ENCODE peak calls at places on chromosomes 4 and X, in seven cellular contexts. E is upper lobe of right lung; W is endodermal cell; G is SJSA1; J is neuronal stem cell; Q is CD8-positive, alpha-beta memory T cell; B is thoracic aorta. S is an unnamed sample. For H3K4me1, the result is how much of the 10 kb centered on the place peaks cover.

GRCh38 chrX:18098704-18099103 is 122.0 kb downstream of the BEND2 start:
- DNase-seq in G (no peak), B (no peak), W (peak), Q (no peak), E (no peak), J (no peak), S (no peak)

GRCh38 chrX:45479196-45479834 is 278.6 kb upstream of the DIPK2B start:
- DNase-seq in E (no peak), W (no peak), G (peak), J (no peak), B (no peak), Q (no peak), S (no peak)

GRCh38 chr4:26204249-26204825 is 116.5 kb upstream of the RBPJ start:
- DNase-seq in G (no peak), E (no peak), J (no peak), B (no peak), W (no peak), Q (peak), S (no peak)

GRCh38 chrX:17601816-17602215 is 135.5 kb upstream of the SCML1 start:
- DNase-seq in J (no peak), Q (no peak), G (no peak), E (no peak), B (no peak), W (no peak), S (no peak)

GRCh38 chr4:173001571-173001970 is 167.0 kb upstream of the GALNT7 start:
- DNase-seq in B (no peak), J (no peak), Q (no peak), W (no peak), G (peak), E (no peak), S (peak)

GRCh38 chr4:150722908-150723362 is 141.0 kb downstream of the MAB21L2 start:
- DNase-seq in B (peak), J (no peak), E (peak), W (peak), Q (no peak), G (no peak), S (no peak)

GRCh38 chr4:955161-955921 is 18.0 kb downstream of the DGKQ start:
- DNase-seq in B (no peak), W (no peak), Q (peak), J (no peak), G (no peak), E (peak), S (no peak)

GRCh38 chr4:108693211-108693610 is 42.8 kb downstream of the OSTC start:
- DNase-seq in B (no peak), E (no peak), Q (no peak), J (no peak), G (no peak), W (no peak), S (no peak)

GRCh38 chr4:84051728-84052127 is 447.4 kb downstream of the NKX6-1 start:
- DNase-seq in Q (no peak), J (peak), W (peak), E (no peak), B (no peak), G (no peak), S (no peak)

GRCh38 chrX:129843209-129843458 is 552 bp downstream of the ZDHHC9 start:
- DNase-seq in J (no peak), B (no peak), Q (no peak), W (no peak), G (peak), E (no peak), S (no peak)

GRCh38 chrX:24002167-24002566 is 24.8 kb downstream of the KLHL15 start:
- DNase-seq in B (no peak), W (no peak), G (no peak), J (no peak), E (no peak), Q (no peak), S (no peak)

GRCh38 chrX:66677430-66677829 is 38.6 kb upstream of the EDA2R start:
- DNase-seq in B (no peak), E (no peak), G (no peak), J (no peak), W (no peak), Q (no peak), S (no peak)

GRCh38 chrX:152913915-152914314 is 16.0 kb downstream of the ZNF185 start:
- DNase-seq in B (no peak), W (no peak), Q (no peak), J (no peak), G (no peak), E (no peak), S (no peak)

GRCh38 chr4:142128529-142128928 is 492.1 kb downstream of the IL15 start:
- DNase-seq in E (no peak), G (no peak), Q (no peak), B (no peak), W (no peak), J (no peak), S (no peak)

GRCh38 chr4:87114245-87115062 is 106.0 kb downstream of the KLHL8 start:
- DNase-seq in E (no peak), J (no peak), W (peak), Q (no peak), B (no peak), G (no peak), S (no peak)

GRCh38 chr4:111506706-111507105 is 638.5 kb upstream of the FAM241A start:
- DNase-seq in J (no peak), E (no peak), B (no peak), G (no peak), Q (no peak), W (no peak), S (no peak)

GRCh38 chr4:153075836-153076235 is 128.4 kb upstream of the TRIM2 start:
- DNase-seq in J (no peak), E (no peak), G (no peak), W (no peak), B (no peak), Q (no peak), S (no peak)

GRCh38 chr4:35201403-35201802 is 1042.9 kb downstream of the ARAP2 start:
- DNase-seq in B (no peak), G (no peak), W (no peak), J (no peak), E (no peak), Q (no peak), S (no peak)

GRCh38 chr4:90357117-90357710 is 230.0 kb downstream of the CCSER1 start:
- DNase-seq in J (peak), G (peak), W (no peak), B (no peak), Q (no peak), E (no peak), S (peak)

GRCh38 chr4:47729086-47729763 is 108.6 kb downstream of the CORIN start:
- DNase-seq in B (no peak), J (no peak), E (no peak), W (no peak), G (no peak), Q (no peak), S (no peak)

GRCh38 chrX:22559506-22559905 is 286.8 kb downstream of the CBLL2 start:
- DNase-seq in B (no peak), E (no peak), W (no peak), Q (no peak), G (no peak), J (no peak), S (no peak)

GRCh38 chrX:23844502-23845138 is 61.6 kb downstream of the SAT1 start:
- DNase-seq in Q (no peak), G (no peak), B (no peak), W (no peak), E (no peak), J (no peak), S (no peak)

GRCh38 chrX:1389181-1389992 is 2.5 kb downstream of the SLC25A6 start:
- DNase-seq in B (no peak), E (peak), J (no peak), G (no peak), W (peak), Q (peak), S (no peak)

GRCh38 chr4:100244347-100244746 is 54.1 kb upstream of the DDIT4L start:
- DNase-seq in E (no peak), B (no peak), G (no peak), W (no peak), J (no peak), Q (no peak), S (no peak)

DNA sequence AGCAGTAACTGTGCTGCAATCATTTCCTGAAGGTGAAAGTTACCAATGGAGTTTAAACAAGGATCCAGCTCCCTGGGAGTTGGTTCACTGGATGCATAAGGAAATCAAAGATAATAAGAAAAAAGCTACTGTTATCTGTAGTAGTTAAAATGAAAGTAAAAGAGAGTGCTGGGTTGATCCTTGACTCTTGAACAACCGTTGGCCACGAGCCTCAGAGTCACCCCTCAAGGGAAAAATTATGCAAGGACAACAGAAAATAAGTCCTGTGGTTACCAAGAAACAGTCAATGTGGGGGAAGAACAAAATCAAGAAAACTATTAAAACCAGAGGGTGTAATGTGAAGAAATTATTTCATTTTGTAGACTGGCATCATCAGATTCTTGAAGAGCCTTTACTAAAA is 49.7 kb upstream of the DDIT4L start:
- DNase-seq in J (no peak), Q (no peak), B (no peak), G (no peak), W (no peak), E (no peak), S (no peak)
- H3K27ac ChIP-seq in J (no peak), Q (no peak), B (no peak), G (no peak), W (no peak), E (no peak), S (no peak)

GRCh38 chrX:14864626-14865025 is 8.2 kb downstream of the FANCB start:
- DNase-seq in W (no peak), Q (no peak), B (no peak), E (no peak), J (no peak), G (no peak), S (no peak)

DNA sequence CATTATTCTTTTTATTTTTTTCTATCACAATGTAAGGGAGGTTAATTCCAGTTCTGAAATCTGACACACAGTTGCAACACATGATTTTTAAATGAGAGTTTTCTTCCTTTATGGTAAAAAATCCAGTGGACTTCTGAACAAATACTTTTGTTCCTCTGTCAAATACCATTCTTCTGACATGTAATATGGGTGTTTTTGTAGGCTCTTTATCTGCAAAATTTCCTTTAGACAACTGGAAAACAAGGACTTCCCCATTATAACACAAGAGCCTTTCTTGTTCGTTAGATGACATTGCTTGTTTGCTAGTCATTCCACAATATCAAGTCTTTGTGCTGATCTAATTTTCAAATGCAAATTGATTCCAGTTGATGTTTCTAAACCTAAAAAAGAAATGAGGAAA is 7.7 kb downstream of the FANCB start:
- DNase-seq in W (no peak), Q (no peak), J (no peak), G (no peak), B (no peak), E (no peak), S (no peak)
- H3K4me1 ChIP-seq in W (under half), Q (under half), J (under half), G (under half), B (under half), E (under half), S (under half)

DNA sequence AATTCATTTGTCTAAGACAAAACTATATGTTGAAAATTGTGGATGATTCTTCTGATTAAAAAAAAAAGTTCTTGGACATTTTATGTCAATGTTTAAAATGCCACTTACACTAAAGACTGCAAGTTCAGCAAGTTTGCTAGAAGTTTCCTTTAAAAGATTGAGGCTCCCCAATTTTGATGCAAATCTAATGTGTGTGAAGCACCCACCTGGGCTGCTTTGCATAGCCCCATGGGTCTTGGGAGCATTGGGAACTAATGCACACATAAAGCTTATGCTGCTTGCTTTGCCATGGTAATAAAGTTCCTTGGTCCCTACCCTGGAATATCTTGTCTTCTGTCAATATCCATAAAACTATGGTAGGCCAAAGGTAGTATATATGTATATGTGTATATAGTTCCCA is 725.9 kb upstream of the GRID2 start:
- DNase-seq in J (no peak), E (no peak), B (no peak), W (no peak), Q (no peak), G (no peak), S (no peak)
- H3K27ac ChIP-seq in J (no peak), E (no peak), B (no peak), W (no peak), Q (no peak), G (no peak), S (no peak)

GRCh38 chr4:38111717-38112116 is 151.5 kb downstream of the PTTG2 start:
- DNase-seq in G (no peak), W (no peak), E (no peak), Q (no peak), B (no peak), J (no peak), S (no peak)
- H3K4me1 ChIP-seq in G (under half), W (under half), E (under half), Q (under half), B (under half), J (under half), S (under half)

DNA sequence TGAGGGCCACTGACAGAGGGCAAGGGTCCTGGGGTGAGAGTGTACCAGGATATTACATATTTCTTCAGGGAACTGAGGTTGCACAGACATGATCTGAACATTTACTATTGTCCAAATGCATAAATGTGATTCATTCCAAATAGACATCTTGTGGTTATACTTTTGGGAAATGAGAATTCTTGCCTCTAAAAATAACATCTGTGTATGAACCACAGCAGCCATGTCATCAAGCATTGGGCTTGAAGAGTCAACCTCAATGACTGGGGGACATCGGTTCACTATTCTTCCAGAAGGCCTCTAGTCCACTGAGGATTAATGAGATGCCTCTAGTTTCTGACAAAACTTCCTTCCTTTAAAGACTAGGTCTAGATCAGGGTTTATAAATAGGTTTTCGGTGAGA is 193.1 kb upstream of the GPC4 start:
- DNase-seq in G (peak), W (no peak), Q (no peak), B (no peak), E (no peak), J (no peak), S (no peak)
- H3K27ac ChIP-seq in G (no peak), W (no peak), Q (no peak), B (peak), E (no peak), J (no peak), S (no peak)

GRCh38 chrX:107742754-107743191 is 32.8 kb downstream of the TSC22D3 start:
- DNase-seq in E (no peak), B (no peak), J (no peak), Q (peak), W (peak), G (no peak), S (no peak)
- H3K4me1 ChIP-seq in E (under half), B (half or more), J (under half), Q (under half), W (under half), G (under half), S (under half)

DNA sequence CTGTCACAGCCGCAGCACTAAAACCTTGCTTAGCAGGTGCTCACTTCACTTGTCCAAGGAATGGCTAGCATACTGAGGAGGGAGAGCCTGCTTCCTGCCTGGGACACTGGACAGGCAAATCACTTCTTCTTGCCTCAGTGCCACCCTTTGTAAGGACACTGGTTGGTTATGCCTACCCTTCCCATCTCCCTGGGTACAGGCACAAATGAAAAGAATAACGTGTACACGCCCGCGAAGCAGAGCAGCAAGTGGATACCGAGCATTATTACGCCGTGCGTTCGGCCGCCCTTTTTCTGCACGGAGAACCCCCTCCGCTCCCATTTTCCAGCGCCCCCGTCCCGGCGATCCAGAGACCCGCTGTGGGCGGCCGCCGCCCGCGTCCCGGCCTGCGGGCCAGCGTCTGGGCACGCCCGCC is 338 bp upstream of the KLHL2 start:
- DNase-seq in Q (no peak), E (no peak), B (no peak), G (peak), W (no peak), J (peak), S (no peak)
- H3K27ac ChIP-seq in Q (peak), E (peak), B (peak), G (no peak), W (no peak), J (no peak), S (no peak)